ENCODE peak calls at places on chromosomes 13 and 19, in six cellular contexts. D is tibial artery, Q is BE2C, Y is left ventricle myocardium inferior, G is uterus, O is PC-3. A is an unnamed sample. For H3K4me1, the result is how much of the 10 kb centered on the place peaks cover.

GRCh38 chr13:88932950-88933349 is 1261.8 kb downstream of the SLITRK5 start:
- DNase-seq in Q (no peak), O (no peak), G (no peak), D (no peak), Y (no peak), A (no peak)

GRCh38 chr13:76939215-76939614 is 9.1 kb upstream of the ACOD1 start:
- DNase-seq in G (no peak), Q (no peak), O (peak), D (no peak), Y (no peak), A (no peak)

GRCh38 chr13:103403814-103404213 is 337.6 kb upstream of the SLC10A2 start:
- DNase-seq in Y (no peak), O (no peak), D (no peak), G (no peak), Q (no peak), A (no peak)

GRCh38 chr13:62837895-62838294 is 1422.2 kb upstream of the PCDH20 start:
- DNase-seq in Q (no peak), Y (no peak), G (no peak), D (no peak), O (peak), A (no peak)

GRCh38 chr19:861756-862528 is 2.5 kb downstream of the CFD start:
- DNase-seq in G (no peak), Y (no peak), Q (peak), O (peak), D (no peak), A (peak)

GRCh38 chr13:72643339-72643989 is 84.0 kb downstream of the MZT1 start:
- DNase-seq in D (no peak), Y (peak), G (no peak), Q (peak), O (peak), A (peak)

GRCh38 chr13:76803831-76804230 is 82.4 kb downstream of the KCTD12 start:
- DNase-seq in Q (no peak), D (no peak), G (no peak), Y (no peak), O (no peak), A (no peak)

GRCh38 chr19:36140289-36141038 is 598 bp downstream of the CAPNS1 start:
- DNase-seq in O (peak), G (peak), Q (peak), Y (peak), D (peak), A (peak)

GRCh38 chr13:86757236-86757978 is 913.8 kb upstream of the SLITRK5 start:
- DNase-seq in G (no peak), Y (no peak), O (peak), D (no peak), Q (no peak), A (peak)

GRCh38 chr19:38617764-38618589 is at the start of gene MAP4K1:
- DNase-seq in G (peak), O (no peak), Y (peak), Q (no peak), D (no peak), A (peak)

GRCh38 chr13:100673831-100674362 is 698 bp downstream of the TMTC4 start:
- DNase-seq in Q (peak), Y (peak), G (peak), O (peak), D (peak), A (peak)

GRCh38 chr13:87274209-87274819 is 396.9 kb upstream of the SLITRK5 start:
- DNase-seq in Q (peak), O (peak), D (no peak), Y (no peak), G (no peak), A (peak)

GRCh38 chr19:46489445-46490272 is 6.0 kb downstream of the PNMA8B start:
- DNase-seq in D (peak), O (no peak), G (peak), Q (peak), Y (peak), A (no peak)

GRCh38 chr13:73230714-73231113 is 171.9 kb downstream of the KLF5 start:
- DNase-seq in Q (no peak), Y (no peak), D (no peak), O (no peak), G (no peak), A (peak)

GRCh38 chr19:9149976-9150375 is 9.8 kb downstream of the ZNF317 start:
- DNase-seq in Q (no peak), G (no peak), Y (no peak), O (peak), D (peak), A (no peak)

GRCh38 chr19:41926861-41927809 is 1.1 kb downstream of the ERFL start:
- DNase-seq in Q (no peak), G (no peak), D (no peak), O (no peak), Y (no peak), A (no peak)

GRCh38 chr13:104008571-104009435 is 942.6 kb upstream of the SLC10A2 start:
- DNase-seq in Q (peak), G (no peak), Y (no peak), O (peak), D (no peak), A (no peak)

GRCh38 chr13:47638627-47639026 is 362.4 kb downstream of the SUCLA2 start:
- DNase-seq in Q (no peak), D (no peak), G (no peak), Y (no peak), O (no peak), A (no peak)

GRCh38 chr13:45122941-45123340 is 2.6 kb downstream of the GTF2F2 start:
- DNase-seq in O (no peak), Y (no peak), D (no peak), Q (no peak), G (no peak), A (no peak)

GRCh38 chr13:102978168-102978567 is 88.0 kb downstream of the SLC10A2 start:
- DNase-seq in D (no peak), O (no peak), Y (no peak), Q (no peak), G (no peak), A (no peak)

GRCh38 chr13:34308725-34309124 is 490.8 kb downstream of the RFC3 start:
- DNase-seq in Q (no peak), Y (no peak), G (no peak), D (no peak), O (no peak), A (no peak)

GRCh38 chr13:80151016-80151415 is 189.9 kb downstream of the SPRY2 start:
- DNase-seq in G (no peak), Q (no peak), Y (no peak), O (no peak), D (no peak), A (no peak)

GRCh38 chr13:47897411-47898050 is 103.5 kb downstream of the SUCLA2 start:
- DNase-seq in O (peak), Y (no peak), G (no peak), Q (no peak), D (no peak), A (no peak)

GRCh38 chr19:24166055-24166454 is 79.1 kb downstream of the ZNF254 start:
- DNase-seq in Q (no peak), Y (no peak), O (no peak), D (no peak), G (no peak), A (no peak)

GRCh38 chr19:6501740-6502648 is at the start of gene TUBB4A:
- DNase-seq in Y (peak), Q (peak), O (peak), G (no peak), D (no peak), A (peak)

GRCh38 chr19:41551212-41551610 is 24.8 kb upstream of the CEACAM21 start:
- DNase-seq in Q (no peak), G (no peak), D (no peak), Y (no peak), O (no peak), A (no peak)

GRCh38 chr13:21354721-21355120 is 104.4 kb downstream of the ZDHHC20 start:
- DNase-seq in O (no peak), G (no peak), Y (no peak), D (no peak), Q (no peak), A (no peak)

GRCh38 chr13:24362435-24362951 is 53.1 kb downstream of the C1QTNF9 start:
- DNase-seq in O (no peak), Y (no peak), G (no peak), D (no peak), Q (no peak), A (no peak)

GRCh38 chr19:2577722-2578335 is 101.9 kb downstream of the GADD45B start:
- DNase-seq in D (peak), G (peak), Q (no peak), Y (no peak), O (no peak), A (no peak)

DNA sequence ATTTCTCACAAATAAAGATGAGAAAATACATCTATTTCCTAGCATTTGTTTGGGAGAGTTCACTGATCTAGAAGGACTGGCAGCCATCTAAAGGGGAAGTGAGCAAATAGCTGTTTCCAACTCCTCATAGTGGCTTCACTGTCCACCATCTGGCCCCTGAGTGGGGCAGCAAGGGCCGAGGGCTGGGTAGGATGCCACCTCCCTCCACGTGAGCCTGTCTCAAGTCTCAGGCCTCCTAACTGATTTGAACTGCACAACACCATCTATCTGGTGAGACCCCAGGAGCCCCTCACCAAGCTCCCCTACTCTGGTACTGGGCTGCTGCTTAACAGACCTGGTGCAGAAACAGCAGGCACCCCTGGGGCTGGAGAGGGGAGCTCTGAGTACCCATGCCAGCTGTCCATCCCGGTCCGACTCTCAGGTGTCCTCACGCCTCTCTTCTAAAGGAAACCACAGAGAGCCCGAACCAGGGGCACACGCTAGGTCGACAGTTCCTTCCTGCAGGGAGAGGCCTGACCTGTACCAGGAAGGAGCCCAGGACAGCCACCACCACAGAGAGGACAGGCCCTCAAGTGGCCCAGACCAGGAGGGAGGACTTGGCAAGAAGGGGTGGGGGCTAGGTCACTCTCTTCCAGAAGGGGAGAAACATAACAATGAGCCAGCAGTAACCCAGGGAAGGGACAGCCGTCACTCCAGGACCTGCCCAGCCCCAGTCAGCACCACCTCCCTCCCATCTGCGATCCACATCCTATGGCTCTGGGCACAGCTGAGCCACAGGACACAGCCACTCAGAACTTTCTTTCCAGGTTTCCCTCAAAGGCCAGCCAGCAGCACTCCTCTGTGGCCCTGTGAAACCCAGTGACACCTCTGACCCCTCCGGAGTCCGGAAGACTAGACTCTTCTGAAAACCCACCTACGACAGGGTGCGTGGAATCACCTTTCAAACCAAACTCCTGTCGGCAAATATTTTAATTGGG is 12.9 kb upstream of the SLC35E1 start:
- DNase-seq in Y (no peak), D (no peak), G (no peak), O (no peak), Q (no peak), A (no peak)
- H3K4me1 ChIP-seq in Y (half or more), D (under half), G (under half), O (under half), Q (under half), A (half or more)

DNA sequence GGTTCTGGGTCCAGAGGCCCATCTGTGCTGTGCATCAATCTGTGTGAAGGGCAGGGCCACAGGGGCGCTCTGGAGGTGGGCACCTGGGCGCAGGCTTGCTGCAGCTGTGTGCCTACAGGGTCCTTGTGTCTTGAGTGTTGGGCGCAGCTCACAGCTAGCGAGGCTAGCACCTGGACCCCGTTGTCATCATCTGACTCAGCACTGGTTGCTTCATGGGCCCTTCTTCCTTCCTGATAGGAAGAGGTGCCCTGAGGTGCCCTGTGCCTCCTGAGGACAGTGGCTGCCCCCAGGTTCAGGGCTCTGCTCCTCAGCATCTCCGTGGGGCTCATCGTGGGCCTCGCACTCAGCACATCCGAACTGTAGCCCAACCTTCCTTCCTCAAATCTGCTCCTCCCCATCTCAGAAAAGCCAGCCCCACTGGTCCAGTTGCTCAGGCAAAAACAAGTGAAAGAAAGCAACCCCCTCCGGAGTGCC is 54.8 kb downstream of the GATAD2A start:
- DNase-seq in G (no peak), O (no peak), Q (no peak), Y (no peak), D (no peak), A (no peak)
- H3K4me1 ChIP-seq in G (under half), O (under half), Q (under half), Y (half or more), D (under half), A (under half)

DNA sequence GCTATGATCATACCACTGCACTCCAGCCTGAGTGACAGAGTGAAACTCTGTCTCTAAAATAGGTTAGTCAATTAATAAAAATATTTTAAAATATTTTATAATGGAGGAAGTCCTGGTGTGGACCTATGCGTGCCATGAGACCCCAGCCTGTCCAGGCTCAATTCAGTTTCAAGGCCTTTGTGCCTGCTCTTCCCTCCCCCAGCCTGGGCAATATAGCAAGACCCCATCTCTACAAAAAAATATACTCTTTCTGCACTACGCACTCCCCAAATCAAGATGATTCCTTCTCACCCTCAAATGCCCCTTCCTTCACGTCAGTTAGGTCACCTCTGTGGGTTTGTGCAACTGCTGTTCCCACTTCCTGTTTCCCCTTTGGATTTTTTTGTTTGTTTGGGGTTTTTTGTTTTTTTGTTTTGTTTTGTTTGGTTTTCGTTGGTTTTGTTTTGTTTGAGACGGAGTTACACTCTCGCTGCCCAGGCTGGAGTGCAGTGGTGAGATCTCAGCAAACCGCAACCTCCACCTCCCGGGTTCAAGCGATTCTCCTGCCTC is 1.4 kb upstream of the HSH2D start:
- DNase-seq in O (no peak), G (no peak), D (no peak), Y (no peak), Q (no peak), A (no peak)
- H3K4me1 ChIP-seq in O (under half), G (under half), D (under half), Y (under half), Q (under half), A (under half)

DNA sequence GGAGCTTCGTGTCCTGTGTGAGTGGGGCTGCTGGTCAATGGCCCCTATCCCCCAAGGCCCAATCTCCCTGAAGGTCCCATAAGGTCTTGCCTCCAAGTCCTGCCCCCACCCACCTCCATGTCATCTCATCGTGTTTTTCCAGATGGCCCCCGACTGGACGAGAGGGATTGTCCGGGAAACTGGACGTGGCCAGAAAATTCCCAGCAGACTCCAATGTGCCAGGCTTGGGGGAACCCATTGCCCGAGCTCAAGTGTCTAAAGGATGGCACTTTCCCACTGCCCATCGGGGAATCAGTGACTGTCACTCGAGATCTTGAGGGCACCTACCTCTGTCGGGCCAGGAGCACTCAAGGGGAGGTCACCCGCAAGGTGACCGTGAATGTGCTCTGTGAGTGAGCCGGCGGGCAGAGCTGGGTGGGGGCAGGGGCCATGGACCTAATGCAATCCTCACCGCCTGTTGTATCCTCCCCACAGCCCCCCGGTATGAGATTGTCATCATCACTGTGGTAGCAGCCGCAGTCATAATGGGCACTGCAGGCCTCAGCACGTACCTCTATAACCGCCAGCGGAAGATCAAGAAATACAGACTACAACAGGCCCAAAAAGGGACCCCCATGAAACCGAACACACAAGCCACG is 2.0 kb upstream of the ICAM4 start:
- DNase-seq in Q (no peak), D (no peak), Y (no peak), G (no peak), O (no peak), A (no peak)
- H3K4me1 ChIP-seq in Q (under half), D (under half), Y (half or more), G (under half), O (under half), A (under half)

A was measured in DND-41.